ENCODE peak calls at places on chromosomes 4 and X, in four cellular contexts. One of them, this sample, is unnamed.

GRCh38 chrX:150018931-150019331 is 80.6 kb upstream of the EOLA2 start:
- DNase-seq in nephron progenitor cell: no peak
- DNase-seq in endothelial cell: no peak
- DNase-seq in ascending aorta: no peak
- DNase-seq in this sample: no peak

GRCh38 chr4:68175562-68176155 is 46.0 kb upstream of the TMPRSS11F start:
- DNase-seq in ascending aorta: no peak
- DNase-seq in endothelial cell: peak
- DNase-seq in nephron progenitor cell: peak
- DNase-seq in this sample: no peak

GRCh38 chr4:188695261-188695660 is 556.0 kb downstream of the TRIML1 start:
- DNase-seq in ascending aorta: no peak
- DNase-seq in endothelial cell: no peak
- DNase-seq in nephron progenitor cell: no peak
- DNase-seq in this sample: no peak

GRCh38 chr4:7021930-7022658 is 21.1 kb upstream of the TADA2B start:
- DNase-seq in nephron progenitor cell: no peak
- DNase-seq in endothelial cell: no peak
- DNase-seq in ascending aorta: no peak
- DNase-seq in this sample: no peak

GRCh38 chr4:6360385-6360784 is 90.7 kb downstream of the WFS1 start:
- DNase-seq in ascending aorta: no peak
- DNase-seq in endothelial cell: no peak
- DNase-seq in nephron progenitor cell: peak
- DNase-seq in this sample: no peak

GRCh38 chr4:17814140-17814539 is 3.4 kb downstream of the NCAPG start:
- DNase-seq in nephron progenitor cell: no peak
- DNase-seq in ascending aorta: no peak
- DNase-seq in endothelial cell: no peak
- DNase-seq in this sample: no peak

GRCh38 chrX:139823806-139824205 is 109.0 kb downstream of the ATP11C start:
- DNase-seq in endothelial cell: no peak
- DNase-seq in ascending aorta: no peak
- DNase-seq in nephron progenitor cell: no peak
- DNase-seq in this sample: no peak

GRCh38 chr4:77174426-77174825 is 17.4 kb downstream of the CCNG2 start:
- DNase-seq in nephron progenitor cell: no peak
- DNase-seq in endothelial cell: no peak
- DNase-seq in ascending aorta: no peak
- DNase-seq in this sample: no peak

GRCh38 chr4:187294861-187295260 is 571.2 kb upstream of the FAT1 start:
- DNase-seq in endothelial cell: no peak
- DNase-seq in nephron progenitor cell: no peak
- DNase-seq in ascending aorta: no peak
- DNase-seq in this sample: no peak

GRCh38 chr4:73727685-73728084 is 12.7 kb upstream of the CXCL8 start:
- DNase-seq in ascending aorta: no peak
- DNase-seq in nephron progenitor cell: no peak
- DNase-seq in endothelial cell: no peak
- DNase-seq in this sample: no peak

GRCh38 chrX:110755611-110756010 is 40.0 kb downstream of the CHRDL1 start:
- DNase-seq in nephron progenitor cell: no peak
- DNase-seq in ascending aorta: no peak
- DNase-seq in endothelial cell: no peak
- DNase-seq in this sample: no peak

GRCh38 chr4:139015948-139016451 is 419 bp downstream of the NOCT start:
- DNase-seq in ascending aorta: no peak
- DNase-seq in endothelial cell: no peak
- DNase-seq in nephron progenitor cell: no peak
- DNase-seq in this sample: no peak
- TF ChIP-seq CTCF in ascending aorta: no peak
- TF ChIP-seq CTCF in endothelial cell: no peak
- TF ChIP-seq CTCF in nephron progenitor cell: no peak
- TF ChIP-seq CTCF in this sample: peak

GRCh38 chrX:135489542-135489941 is 30.9 kb upstream of the INTS6L start:
- DNase-seq in endothelial cell: no peak
- DNase-seq in nephron progenitor cell: no peak
- DNase-seq in ascending aorta: no peak
- DNase-seq in this sample: no peak
- TF ChIP-seq CTCF in endothelial cell: no peak
- TF ChIP-seq CTCF in nephron progenitor cell: no peak
- TF ChIP-seq CTCF in ascending aorta: no peak
- TF ChIP-seq CTCF in this sample: no peak

DNA sequence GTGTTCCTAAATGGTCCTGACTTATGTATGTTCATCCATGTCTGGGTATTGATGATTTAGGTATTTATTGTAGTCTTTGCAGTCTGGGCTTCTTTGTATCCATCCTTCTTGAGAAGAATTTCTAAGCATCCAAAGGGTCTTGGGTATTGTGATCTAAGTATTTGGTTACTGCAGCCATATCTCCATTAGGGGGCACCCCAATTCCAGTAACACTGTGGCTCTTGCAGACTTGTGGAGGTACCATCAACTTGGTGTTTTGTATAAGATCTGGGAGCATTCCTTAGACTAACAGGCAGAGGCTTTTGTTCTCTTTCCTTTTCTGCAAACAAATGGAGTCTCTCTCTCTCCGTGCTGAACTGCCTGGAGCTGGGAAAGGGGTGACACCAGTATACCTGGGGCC is 113.7 kb upstream of the NEXMIF start:
- DNase-seq in nephron progenitor cell: no peak
- DNase-seq in ascending aorta: no peak
- DNase-seq in endothelial cell: no peak
- DNase-seq in this sample: no peak
- TF ChIP-seq CTCF in nephron progenitor cell: no peak
- TF ChIP-seq CTCF in ascending aorta: no peak
- TF ChIP-seq CTCF in endothelial cell: no peak
- TF ChIP-seq CTCF in this sample: peak

GRCh38 chrX:125293792-125294780 is 25.6 kb upstream of the TEX13C start:
- DNase-seq in nephron progenitor cell: no peak
- DNase-seq in endothelial cell: no peak
- DNase-seq in ascending aorta: no peak
- DNase-seq in this sample: no peak

GRCh38 chrX:125295337-125295736 is 24.3 kb upstream of the TEX13C start:
- DNase-seq in nephron progenitor cell: no peak
- DNase-seq in endothelial cell: no peak
- DNase-seq in ascending aorta: no peak
- DNase-seq in this sample: no peak

DNA sequence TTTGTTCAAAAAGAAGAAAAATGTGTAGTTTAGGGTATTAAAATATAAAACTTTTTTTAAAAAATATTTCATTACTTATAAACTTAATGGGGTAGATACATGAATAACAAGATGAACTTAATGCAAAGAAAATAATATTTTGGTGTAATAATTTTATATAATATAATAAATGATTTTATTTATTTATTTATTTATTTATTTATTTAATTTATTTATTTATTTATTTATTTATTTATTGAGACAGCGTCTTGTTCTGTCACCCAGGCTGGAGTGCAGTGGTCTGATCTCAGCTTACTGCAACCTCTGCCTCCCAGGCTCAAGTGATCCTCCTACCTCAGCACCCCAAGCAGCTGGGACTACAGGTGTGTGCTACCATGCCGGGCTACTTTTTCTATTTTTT is 20.8 kb upstream of the TEX13C start:
- DNase-seq in endothelial cell: no peak
- DNase-seq in nephron progenitor cell: no peak
- DNase-seq in ascending aorta: no peak
- DNase-seq in this sample: no peak
- TF ChIP-seq CTCF in endothelial cell: no peak
- TF ChIP-seq CTCF in nephron progenitor cell: no peak
- TF ChIP-seq CTCF in ascending aorta: no peak
- TF ChIP-seq CTCF in this sample: no peak

DNA sequence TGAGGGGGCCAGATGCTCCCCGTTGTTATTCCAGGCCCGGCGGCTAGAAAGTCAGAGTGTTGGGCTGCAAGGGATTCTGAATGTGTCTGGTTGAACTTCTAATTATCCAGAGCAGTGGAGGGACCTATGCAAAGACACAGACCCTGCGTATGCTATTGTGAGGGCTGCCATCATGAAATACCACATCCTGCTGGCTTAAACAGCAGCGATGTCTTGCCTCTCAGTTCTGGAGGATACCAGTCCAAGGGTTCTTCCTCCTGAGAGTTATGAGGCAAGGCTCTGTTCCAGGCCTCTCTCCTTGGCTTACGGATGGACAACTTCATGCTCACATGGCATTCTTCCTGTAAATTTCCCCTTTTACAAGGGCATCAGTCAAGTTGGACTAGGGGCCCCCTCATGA is 123.1 kb upstream of the TRIM2 start:
- DNase-seq in nephron progenitor cell: no peak
- DNase-seq in endothelial cell: no peak
- DNase-seq in ascending aorta: no peak
- DNase-seq in this sample: no peak
- TF ChIP-seq CTCF in nephron progenitor cell: no peak
- TF ChIP-seq CTCF in endothelial cell: no peak
- TF ChIP-seq CTCF in ascending aorta: no peak
- TF ChIP-seq CTCF in this sample: no peak

GRCh38 chr4:111399523-111400135 is 745.6 kb upstream of the FAM241A start:
- DNase-seq in endothelial cell: no peak
- DNase-seq in ascending aorta: no peak
- DNase-seq in nephron progenitor cell: no peak
- DNase-seq in this sample: no peak
- TF ChIP-seq CTCF in endothelial cell: no peak
- TF ChIP-seq CTCF in ascending aorta: no peak
- TF ChIP-seq CTCF in nephron progenitor cell: no peak
- TF ChIP-seq CTCF in this sample: no peak

DNA sequence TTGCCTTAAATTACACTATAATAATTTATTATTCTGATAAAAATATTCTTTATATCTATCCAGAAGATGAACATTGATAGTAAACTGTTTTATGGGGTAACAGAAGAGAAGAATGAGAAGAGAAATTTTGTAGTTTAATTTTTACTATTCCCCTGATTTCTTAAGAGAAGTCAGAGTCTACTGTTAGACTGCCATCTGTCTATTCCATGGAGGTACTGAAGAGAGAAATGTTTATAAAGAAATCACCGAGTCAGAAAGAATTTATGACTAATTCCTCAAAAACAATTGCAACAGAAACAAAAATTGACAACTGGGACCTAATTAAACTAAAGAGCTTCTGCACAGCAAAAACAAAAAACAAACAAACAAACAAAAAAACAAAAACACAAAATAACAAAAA is 149.9 kb downstream of the FGF16 start:
- DNase-seq in ascending aorta: no peak
- DNase-seq in endothelial cell: no peak
- DNase-seq in nephron progenitor cell: no peak
- DNase-seq in this sample: no peak
- TF ChIP-seq CTCF in ascending aorta: peak
- TF ChIP-seq CTCF in endothelial cell: no peak
- TF ChIP-seq CTCF in nephron progenitor cell: no peak
- TF ChIP-seq CTCF in this sample: no peak

DNA sequence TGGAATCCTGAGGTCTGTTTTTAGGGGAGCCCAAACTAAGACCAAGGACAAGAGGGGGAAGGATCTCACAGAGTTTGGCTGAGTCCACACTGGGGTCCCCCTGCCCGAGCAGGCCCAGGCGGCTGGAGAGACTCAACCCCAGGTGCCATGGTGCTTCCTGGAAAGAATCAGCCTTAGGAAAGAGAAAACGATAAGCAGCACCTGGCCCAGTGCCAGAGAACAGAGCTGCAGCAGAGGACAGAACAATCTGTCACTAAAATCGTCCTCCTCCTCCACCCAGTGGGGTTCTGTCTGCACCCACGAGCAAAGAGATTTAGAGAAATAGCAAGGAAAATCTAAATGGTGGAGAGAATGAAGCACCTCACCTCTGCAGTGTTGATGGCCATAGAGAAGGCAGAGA is 470.5 kb downstream of the BCOR start:
- DNase-seq in endothelial cell: no peak
- DNase-seq in ascending aorta: no peak
- DNase-seq in nephron progenitor cell: no peak
- DNase-seq in this sample: no peak
- TF ChIP-seq CTCF in endothelial cell: no peak
- TF ChIP-seq CTCF in ascending aorta: no peak
- TF ChIP-seq CTCF in nephron progenitor cell: no peak
- TF ChIP-seq CTCF in this sample: no peak

GRCh38 chr4:164930647-164931046 is 46.8 kb downstream of the TRIM61 start:
- DNase-seq in ascending aorta: no peak
- DNase-seq in endothelial cell: no peak
- DNase-seq in nephron progenitor cell: no peak
- DNase-seq in this sample: no peak

GRCh38 chr4:164937576-164938270 is 39.7 kb downstream of the TRIM61 start:
- DNase-seq in ascending aorta: no peak
- DNase-seq in endothelial cell: no peak
- DNase-seq in nephron progenitor cell: no peak
- DNase-seq in this sample: no peak

GRCh38 chr4:164931551-164932324 is 45.7 kb downstream of the TRIM61 start:
- DNase-seq in nephron progenitor cell: no peak
- DNase-seq in endothelial cell: no peak
- DNase-seq in ascending aorta: no peak
- DNase-seq in this sample: no peak

GRCh38 chr4:164933244-164933643 is 44.2 kb downstream of the TRIM61 start:
- DNase-seq in nephron progenitor cell: no peak
- DNase-seq in ascending aorta: no peak
- DNase-seq in endothelial cell: no peak
- DNase-seq in this sample: no peak

GRCh38 chr4:164935363-164935762 is 42.1 kb downstream of the TRIM61 start:
- DNase-seq in endothelial cell: peak
- DNase-seq in ascending aorta: no peak
- DNase-seq in nephron progenitor cell: no peak
- DNase-seq in this sample: no peak
- TF ChIP-seq CTCF in endothelial cell: no peak
- TF ChIP-seq CTCF in ascending aorta: no peak
- TF ChIP-seq CTCF in nephron progenitor cell: no peak
- TF ChIP-seq CTCF in this sample: no peak

DNA sequence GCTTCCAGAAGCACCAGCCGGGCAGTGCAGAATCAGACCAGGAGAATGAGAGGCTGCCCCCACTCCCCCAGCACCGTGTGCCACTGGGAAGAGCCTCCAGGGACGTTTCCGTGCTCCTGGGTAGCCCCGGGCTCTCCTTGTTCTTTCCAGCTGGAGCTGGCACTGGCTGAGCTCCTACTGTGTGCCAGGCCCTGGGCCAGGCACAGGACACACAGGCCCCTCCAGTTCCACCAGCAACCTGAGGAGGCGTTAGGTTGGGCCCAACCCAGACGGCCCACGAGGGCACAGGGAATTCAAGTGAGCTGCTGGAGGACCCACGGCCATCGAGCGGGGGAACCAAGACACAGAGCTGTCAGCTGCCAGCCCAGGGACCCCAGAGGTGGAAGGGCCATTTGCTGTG is 15.9 kb upstream of the ADRA2C start:
- DNase-seq in endothelial cell: no peak
- DNase-seq in ascending aorta: no peak
- DNase-seq in nephron progenitor cell: no peak
- DNase-seq in this sample: no peak
- TF ChIP-seq CTCF in endothelial cell: no peak
- TF ChIP-seq CTCF in ascending aorta: no peak
- TF ChIP-seq CTCF in nephron progenitor cell: no peak
- TF ChIP-seq CTCF in this sample: no peak

This sample was measured in esophagus muscularis mucosa.